ENCODE peak calls at places on chromosomes 5 and 9, in nine cellular contexts. O is A549; P is occipital lobe; I is A673; A is DMS53; N is activated CD4-positive, alpha-beta T cell treated with anti-CD3 and anti-CD28 coated beads, Interleukin-2, amount 10 ng/mL, durations not matched to agents 7 days and 5 days; X is naive thymus-derived CD4-positive, alpha-beta T cell; V is GM12891; T is GOT3. F is an unnamed sample.

GRCh38 chr5:100577506-100577905 is 42.3 kb downstream of the FAM174A start:
- DNase-seq in V (no peak), T (no peak), O (no peak), I (no peak), A (peak), X (no peak), N (no peak), P (no peak), F (no peak)

GRCh38 chr9:27457445-27457844 is 66.6 kb upstream of the IFNK start:
- DNase-seq in X (no peak), A (no peak), T (no peak), O (no peak), I (no peak), N (no peak), P (no peak), V (no peak), F (no peak)

GRCh38 chr9:98022447-98022846 is 34.1 kb upstream of the NANS start:
- DNase-seq in N (no peak), T (no peak), V (no peak), A (no peak), X (no peak), I (no peak), P (no peak), O (no peak), F (peak)

GRCh38 chr5:180632768-180633167 is 16.6 kb downstream of the FLT4 start:
- DNase-seq in O (no peak), T (no peak), V (no peak), X (no peak), P (no peak), N (no peak), I (no peak), A (no peak), F (no peak)

GRCh38 chr5:72291601-72292000 is 28.4 kb downstream of the MRPS27 start:
- DNase-seq in X (no peak), O (no peak), N (no peak), A (no peak), I (no peak), T (no peak), P (no peak), V (no peak), F (no peak)

GRCh38 chr9:114677418-114677817 is 4.6 kb downstream of the TEX48 start:
- DNase-seq in X (no peak), O (peak), V (no peak), T (peak), N (no peak), A (peak), P (no peak), I (peak), F (peak)

GRCh38 chr5:53537711-53538110 is 22.7 kb upstream of the NDUFS4 start:
- DNase-seq in O (no peak), I (no peak), T (no peak), N (no peak), X (no peak), V (no peak), P (no peak), A (no peak), F (no peak)

GRCh38 chr9:115295749-115296148 is 177.8 kb upstream of the TNC start:
- DNase-seq in V (no peak), O (no peak), N (no peak), A (no peak), I (no peak), P (no peak), T (no peak), X (no peak), F (no peak)

GRCh38 chr5:12354686-12355085 is 450.4 kb upstream of the CTNND2 start:
- DNase-seq in X (no peak), A (no peak), I (no peak), T (no peak), P (no peak), V (no peak), N (no peak), O (no peak), F (no peak)

GRCh38 chr5:96657068-96657467 is 5.1 kb upstream of the CAST start:
- DNase-seq in P (no peak), N (peak), V (no peak), T (peak), X (no peak), I (peak), A (peak), O (peak), F (no peak)

GRCh38 chr5:77210091-77211012 is at the start of gene PDE8B:
- DNase-seq in I (no peak), X (no peak), A (peak), N (peak), V (peak), P (peak), T (no peak), O (no peak), F (no peak)

GRCh38 chr5:82894754-82895153 is 182.4 kb downstream of the TMEM167A start:
- DNase-seq in T (no peak), N (no peak), A (no peak), O (no peak), P (no peak), V (no peak), I (no peak), X (no peak), F (no peak)

GRCh38 chr5:180441577-180441976 is 52.6 kb upstream of the CNOT6 start:
- DNase-seq in X (no peak), O (peak), T (no peak), A (no peak), V (no peak), I (no peak), P (no peak), N (no peak), F (no peak)

GRCh38 chr9:128724744-128725211 is 851 bp upstream of the ZDHHC12 start:
- DNase-seq in V (no peak), A (peak), I (peak), O (peak), P (peak), N (peak), X (no peak), T (no peak), F (no peak)

GRCh38 chr5:115840825-115841224 is 540 bp downstream of the ATG12 start:
- DNase-seq in N (no peak), T (no peak), P (no peak), V (no peak), X (no peak), O (no peak), A (peak), I (no peak), F (no peak)

GRCh38 chr5:66440202-66440680 is 156.0 kb upstream of the MAST4 start:
- DNase-seq in V (no peak), X (no peak), O (no peak), P (no peak), A (peak), T (no peak), I (peak), N (no peak), F (no peak)

GRCh38 chr5:76104027-76104426 is 20.8 kb downstream of the SV2C start:
- DNase-seq in V (no peak), P (no peak), O (no peak), X (no peak), A (peak), I (peak), T (no peak), N (peak), F (no peak)

GRCh38 chr9:130557077-130557468 is 22.3 kb upstream of the FUBP3 start:
- DNase-seq in P (no peak), X (no peak), N (no peak), T (no peak), I (no peak), V (no peak), O (no peak), A (no peak), F (no peak)

GRCh38 chr5:95743248-95743647 is 12.1 kb downstream of the RHOBTB3 start:
- DNase-seq in T (no peak), V (no peak), O (no peak), X (no peak), P (no peak), A (no peak), N (no peak), I (no peak), F (no peak)

GRCh38 chr5:38922199-38922598 is 76.4 kb downstream of the OSMR start:
- DNase-seq in O (peak), I (peak), P (peak), X (peak), N (peak), V (peak), A (peak), T (no peak), F (no peak)

GRCh38 chr9:134585746-134586706 is 55.6 kb upstream of the COL5A1 start:
- DNase-seq in P (no peak), V (no peak), O (peak), A (no peak), X (no peak), I (peak), N (no peak), T (no peak), F (no peak)

GRCh38 chr5:126723643-126724042 is 53.3 kb upstream of the LMNB1 start:
- DNase-seq in P (no peak), X (no peak), O (peak), I (peak), T (no peak), V (no peak), N (no peak), A (no peak), F (no peak)

GRCh38 chr5:74326571-74327338 is 313.8 kb downstream of the ENC1 start:
- DNase-seq in T (no peak), N (peak), X (peak), P (peak), A (peak), I (peak), V (peak), O (peak), F (no peak)

GRCh38 chr5:150299571-150300327 is 3.0 kb downstream of the ARSI start:
- DNase-seq in O (no peak), P (no peak), N (no peak), T (no peak), X (no peak), I (no peak), V (no peak), A (no peak), F (no peak)

GRCh38 chr9:20200900-20201495 is 412.2 kb upstream of the SLC24A2 start:
- DNase-seq in N (no peak), A (no peak), O (no peak), V (no peak), I (no peak), X (no peak), T (no peak), P (no peak), F (no peak)

GRCh38 chr9:38278931-38279532 is 113.5 kb upstream of the ALDH1B1 start:
- DNase-seq in N (no peak), I (no peak), O (no peak), P (no peak), T (no peak), V (no peak), X (no peak), A (peak), F (no peak)

GRCh38 chr9:15606667-15607472 is 54.0 kb downstream of the CCDC171 start:
- DNase-seq in T (no peak), V (no peak), X (peak), A (peak), P (no peak), I (peak), O (peak), N (peak), F (no peak)

GRCh38 chr9:106772523-106773290 is 90.3 kb upstream of the ZNF462 start:
- DNase-seq in A (no peak), T (no peak), X (no peak), N (no peak), O (no peak), P (no peak), I (no peak), V (no peak), F (no peak)

GRCh38 chr9:120392245-120392644 is 187.7 kb downstream of the CDK5RAP2 start:
- DNase-seq in A (no peak), T (no peak), P (no peak), O (no peak), X (no peak), N (no peak), I (no peak), V (no peak), F (no peak)

GRCh38 chr5:151405334-151405872 is 42.0 kb upstream of the SLC36A1 start:
- DNase-seq in I (no peak), A (no peak), N (no peak), T (no peak), V (no peak), O (no peak), P (no peak), X (no peak), F (no peak)

GRCh38 chr5:75623846-75624245 is 12.6 kb downstream of the ANKDD1B start:
- DNase-seq in T (no peak), P (no peak), X (no peak), I (no peak), A (peak), V (no peak), N (no peak), O (peak), F (no peak)

GRCh38 chr9:135116371-135116770 is 28.9 kb downstream of the OLFM1 start:
- DNase-seq in P (no peak), V (no peak), I (no peak), X (no peak), N (no peak), O (no peak), T (no peak), A (no peak), F (no peak)

GRCh38 chr5:43418561-43418960 is 6.4 kb upstream of the CCL28 start:
- DNase-seq in N (no peak), A (no peak), V (no peak), T (no peak), X (no peak), I (no peak), O (no peak), P (no peak), F (no peak)

GRCh38 chr5:170601608-170602007 is 97.8 kb downstream of the KCNIP1 start:
- DNase-seq in V (no peak), O (no peak), T (no peak), A (no peak), I (no peak), N (no peak), P (no peak), X (no peak), F (no peak)

GRCh38 chr5:112685929-112686328 is 51.8 kb upstream of the APC start:
- DNase-seq in O (no peak), A (no peak), P (no peak), V (no peak), T (no peak), X (no peak), N (no peak), I (no peak), F (no peak)

GRCh38 chr9:114313186-114313585 is 9.7 kb upstream of the ORM1 start:
- DNase-seq in O (no peak), I (no peak), A (no peak), X (no peak), N (no peak), P (no peak), T (no peak), V (no peak), F (no peak)

GRCh38 chr5:25448646-25449045 is 803.9 kb upstream of the CDH10 start:
- DNase-seq in O (no peak), P (no peak), T (no peak), A (no peak), I (no peak), V (no peak), N (no peak), X (no peak), F (no peak)

F was measured in thoracic aorta.